ENCODE peak calls at places on chromosomes 3 and 15, in eight cellular contexts. K is mesothelial cell of epicardium, R is HT1080, A is left cardiac atrium, O is heart left ventricle, W is NCI-H146, V is LoVo, H is occipital lobe. Q is an unnamed sample.

GRCh38 chr15:90266061-90266431 is 574 bp downstream of the NGRN start:
- DNase-seq in A (peak), V (peak), R (no peak), H (peak), K (no peak), W (peak), O (no peak), Q (peak)

GRCh38 chr3:13016083-13016725 is 57.0 kb downstream of the IQSEC1 start:
- DNase-seq in V (no peak), R (no peak), A (peak), O (peak), H (no peak), K (no peak), W (peak), Q (peak)

GRCh38 chr15:73712107-73712506 is 27.9 kb downstream of the CD276 start:
- DNase-seq in K (no peak), V (no peak), O (no peak), A (no peak), W (no peak), R (no peak), H (no peak), Q (no peak)

GRCh38 chr3:161217496-161217895 is 3.6 kb upstream of the NMD3 start:
- DNase-seq in O (peak), K (no peak), H (no peak), A (peak), V (peak), W (no peak), R (peak), Q (peak)

GRCh38 chr15:34927726-34928125 is 41.8 kb downstream of the AQR start:
- DNase-seq in V (no peak), O (no peak), K (no peak), H (no peak), A (no peak), R (no peak), W (no peak), Q (no peak)

GRCh38 chr3:81485444-81485865 is 276.0 kb downstream of the GBE1 start:
- DNase-seq in O (no peak), V (no peak), H (no peak), R (peak), K (no peak), A (no peak), W (no peak), Q (no peak)

GRCh38 chr15:26866298-26867198 is at the start of gene GABRA5:
- DNase-seq in O (peak), K (no peak), W (peak), R (peak), V (no peak), H (peak), A (no peak), Q (no peak)

GRCh38 chr3:131655076-131655685 is 152.4 kb upstream of the MRPL3 start:
- DNase-seq in W (no peak), K (no peak), V (no peak), R (peak), O (no peak), A (no peak), H (no peak), Q (no peak)

GRCh38 chr3:15528881-15529537 is 7.5 kb upstream of the COLQ start:
- DNase-seq in W (no peak), H (no peak), O (no peak), K (no peak), V (no peak), A (no peak), R (no peak), Q (no peak)

GRCh38 chr15:48355377-48355776 is 24.1 kb downstream of the DUT start:
- DNase-seq in W (no peak), H (no peak), K (no peak), O (no peak), A (no peak), R (no peak), V (no peak), Q (no peak)

GRCh38 chr3:128392812-128393544 is 73.7 kb downstream of the DNAJB8 start:
- DNase-seq in R (no peak), V (no peak), O (no peak), H (no peak), W (no peak), A (no peak), K (no peak), Q (no peak)

GRCh38 chr3:171654809-171655208 is 155.5 kb downstream of the PLD1 start:
- DNase-seq in H (no peak), O (peak), W (no peak), A (peak), R (no peak), K (no peak), V (no peak), Q (peak)

GRCh38 chr3:158106773-158107461 is 697 bp upstream of the SHOX2 start:
- DNase-seq in R (peak), A (peak), O (no peak), H (no peak), W (peak), V (peak), K (no peak), Q (no peak)

GRCh38 chr3:50323614-50324199 is 1.2 kb upstream of the HYAL2 start:
- DNase-seq in V (no peak), R (no peak), W (no peak), H (no peak), A (peak), O (peak), K (no peak), Q (peak)

GRCh38 chr3:155194973-155195372 is 98.5 kb downstream of the STRIT1 start:
- DNase-seq in K (no peak), O (no peak), W (no peak), A (no peak), V (no peak), H (no peak), R (no peak), Q (no peak)

GRCh38 chr15:69031013-69032001 is 16.8 kb downstream of the NOX5 start:
- DNase-seq in O (peak), V (peak), R (no peak), W (no peak), K (no peak), A (peak), H (no peak), Q (peak)

GRCh38 chr15:73950479-73951043 is 24.3 kb downstream of the LOXL1 start:
- DNase-seq in W (no peak), V (no peak), R (no peak), K (no peak), A (no peak), H (no peak), O (no peak), Q (no peak)

GRCh38 chr3:184005981-184006507 is 11.6 kb downstream of the ABCC5 start:
- DNase-seq in K (peak), H (no peak), V (peak), R (no peak), O (peak), W (peak), A (peak), Q (peak)

GRCh38 chr3:122514123-122515019 is at the start of gene KPNA1:
- DNase-seq in O (peak), K (peak), V (peak), W (peak), H (peak), A (peak), R (peak), Q (peak)

GRCh38 chr3:187533797-187534196 is 136.4 kb downstream of the SST start:
- DNase-seq in K (no peak), O (no peak), H (no peak), V (no peak), R (no peak), A (no peak), W (no peak), Q (no peak)

GRCh38 chr15:67049351-67050044 is 15.9 kb upstream of the SMAD3 start:
- DNase-seq in V (peak), O (no peak), A (no peak), R (peak), H (no peak), W (no peak), K (no peak), Q (no peak)

GRCh38 chr3:111782943-111783342 is 76.1 kb upstream of the PHLDB2 start:
- DNase-seq in W (no peak), H (no peak), O (no peak), K (no peak), A (no peak), V (no peak), R (no peak), Q (no peak)

GRCh38 chr3:58383904-58384303 is 49.7 kb downstream of the PDHB start:
- DNase-seq in W (no peak), H (peak), O (no peak), K (no peak), A (peak), R (peak), V (peak), Q (no peak)

GRCh38 chr3:77186728-77187127 is 146.8 kb downstream of the ROBO2 start:
- DNase-seq in O (no peak), H (no peak), K (no peak), W (no peak), R (peak), V (no peak), A (no peak), Q (no peak)

GRCh38 chr15:68503791-68504720 is 72.1 kb upstream of the ITGA11 start:
- DNase-seq in K (no peak), O (no peak), V (no peak), A (no peak), R (peak), W (no peak), H (no peak), Q (no peak)

GRCh38 chr3:114155370-114155821 is 23.5 kb downstream of the DRD3 start:
- DNase-seq in H (no peak), W (peak), K (no peak), A (peak), V (no peak), O (peak), R (peak), Q (no peak)

GRCh38 chr3:167493240-167493639 is 19.4 kb upstream of the SERPINI2 start:
- DNase-seq in W (peak), O (no peak), A (no peak), K (no peak), V (no peak), R (peak), H (no peak), Q (no peak)

GRCh38 chr3:46401579-46401978 is 5.3 kb downstream of the CCR5AS start:
- DNase-seq in O (no peak), R (no peak), A (no peak), K (no peak), H (no peak), V (no peak), W (no peak), Q (no peak)

Q was measured in heart right ventricle.